ENCODE peak calls at places on chromosomes 11 and 22, in eight cellular contexts. One of them, this sample, is unnamed.

GRCh38 chr22:18056161-18056666 is 21.6 kb upstream of the PEX26 start:
- DNase-seq in foreskin fibroblast: peak
- DNase-seq in tibial nerve: no peak
- DNase-seq in fibroblast of the aortic adventitia: peak
- DNase-seq in CD8-positive, alpha-beta T cell: no peak
- DNase-seq in mesendoderm: no peak
- DNase-seq in AG09309: peak
- DNase-seq in pancreas: no peak
- DNase-seq in this sample: no peak

GRCh38 chr11:122137081-122137793 is 21.2 kb upstream of the BLID start:
- DNase-seq in mesendoderm: peak
- DNase-seq in foreskin fibroblast: peak
- DNase-seq in pancreas: no peak
- DNase-seq in tibial nerve: no peak
- DNase-seq in fibroblast of the aortic adventitia: peak
- DNase-seq in CD8-positive, alpha-beta T cell: no peak
- DNase-seq in AG09309: peak
- DNase-seq in this sample: no peak

GRCh38 chr11:1072116-1072820 is 2.4 kb upstream of the MUC2 start:
- DNase-seq in foreskin fibroblast: no peak
- DNase-seq in AG09309: no peak
- DNase-seq in mesendoderm: peak
- DNase-seq in tibial nerve: no peak
- DNase-seq in fibroblast of the aortic adventitia: peak
- DNase-seq in pancreas: no peak
- DNase-seq in CD8-positive, alpha-beta T cell: no peak
- DNase-seq in this sample: no peak

GRCh38 chr11:43278302-43278956 is 33.4 kb upstream of the API5 start:
- DNase-seq in pancreas: no peak
- DNase-seq in CD8-positive, alpha-beta T cell: no peak
- DNase-seq in fibroblast of the aortic adventitia: peak
- DNase-seq in foreskin fibroblast: peak
- DNase-seq in AG09309: no peak
- DNase-seq in tibial nerve: no peak
- DNase-seq in mesendoderm: peak
- DNase-seq in this sample: no peak

GRCh38 chr11:35845860-35846259 is 98.0 kb upstream of the LDLRAD3 start:
- DNase-seq in tibial nerve: no peak
- DNase-seq in foreskin fibroblast: peak
- DNase-seq in fibroblast of the aortic adventitia: no peak
- DNase-seq in mesendoderm: no peak
- DNase-seq in CD8-positive, alpha-beta T cell: no peak
- DNase-seq in AG09309: no peak
- DNase-seq in pancreas: no peak
- DNase-seq in this sample: no peak

GRCh38 chr11:78131956-78132355 is 7.5 kb downstream of the ALG8 start:
- DNase-seq in tibial nerve: no peak
- DNase-seq in fibroblast of the aortic adventitia: no peak
- DNase-seq in foreskin fibroblast: peak
- DNase-seq in mesendoderm: no peak
- DNase-seq in AG09309: no peak
- DNase-seq in CD8-positive, alpha-beta T cell: no peak
- DNase-seq in pancreas: no peak
- DNase-seq in this sample: no peak

GRCh38 chr22:37243402-37244113 is 511 bp downstream of the RAC2 start:
- DNase-seq in tibial nerve: no peak
- DNase-seq in pancreas: no peak
- DNase-seq in foreskin fibroblast: no peak
- DNase-seq in mesendoderm: no peak
- DNase-seq in AG09309: no peak
- DNase-seq in fibroblast of the aortic adventitia: no peak
- DNase-seq in CD8-positive, alpha-beta T cell: no peak
- DNase-seq in this sample: no peak

GRCh38 chr11:131064373-131064991 is 148.2 kb upstream of the SNX19 start:
- DNase-seq in pancreas: peak
- DNase-seq in CD8-positive, alpha-beta T cell: no peak
- DNase-seq in AG09309: peak
- DNase-seq in fibroblast of the aortic adventitia: peak
- DNase-seq in foreskin fibroblast: peak
- DNase-seq in tibial nerve: peak
- DNase-seq in mesendoderm: peak
- DNase-seq in this sample: peak

DNA sequence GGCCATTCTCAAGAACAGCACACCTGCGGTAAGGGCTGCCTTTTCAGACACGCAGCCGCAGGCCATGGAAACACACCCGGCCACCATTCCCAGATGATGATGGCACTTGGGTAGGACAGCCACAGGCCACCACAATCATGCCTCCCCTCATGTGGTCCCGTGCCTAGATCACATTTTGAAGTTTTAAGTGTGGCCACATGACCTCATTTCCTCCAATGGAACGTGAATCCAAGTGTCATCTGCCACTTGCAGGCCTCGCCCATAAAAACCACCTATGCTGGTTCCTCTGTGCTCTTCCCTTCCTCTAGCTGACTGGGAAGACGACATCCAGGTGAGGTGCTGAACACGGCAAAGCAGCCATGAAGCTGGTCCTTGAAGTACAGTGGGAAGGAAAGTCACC is 44.6 kb upstream of the SLC25A1 start:
- DNase-seq in mesendoderm: no peak
- DNase-seq in CD8-positive, alpha-beta T cell: no peak
- DNase-seq in pancreas: no peak
- DNase-seq in tibial nerve: no peak
- DNase-seq in fibroblast of the aortic adventitia: no peak
- DNase-seq in foreskin fibroblast: no peak
- DNase-seq in AG09309: no peak
- DNase-seq in this sample: no peak
- H3K4me3 ChIP-seq in mesendoderm: no peak
- H3K4me3 ChIP-seq in CD8-positive, alpha-beta T cell: no peak
- H3K4me3 ChIP-seq in pancreas: no peak
- H3K4me3 ChIP-seq in tibial nerve: no peak
- H3K4me3 ChIP-seq in fibroblast of the aortic adventitia: no peak
- H3K4me3 ChIP-seq in foreskin fibroblast: no peak
- H3K4me3 ChIP-seq in AG09309: no peak
- H3K4me3 ChIP-seq in this sample: no peak

GRCh38 chr11:27722117-27722844 is 22.0 kb upstream of the BDNF start:
- DNase-seq in fibroblast of the aortic adventitia: peak
- DNase-seq in CD8-positive, alpha-beta T cell: no peak
- DNase-seq in foreskin fibroblast: peak
- DNase-seq in tibial nerve: no peak
- DNase-seq in AG09309: no peak
- DNase-seq in pancreas: no peak
- DNase-seq in mesendoderm: peak
- DNase-seq in this sample: no peak
- H3K4me3 ChIP-seq in fibroblast of the aortic adventitia: peak
- H3K4me3 ChIP-seq in CD8-positive, alpha-beta T cell: no peak
- H3K4me3 ChIP-seq in foreskin fibroblast: peak
- H3K4me3 ChIP-seq in tibial nerve: peak
- H3K4me3 ChIP-seq in AG09309: peak
- H3K4me3 ChIP-seq in pancreas: peak
- H3K4me3 ChIP-seq in mesendoderm: peak
- H3K4me3 ChIP-seq in this sample: peak

GRCh38 chr11:44621784-44622183 is 56.3 kb downstream of the CD82 start:
- DNase-seq in tibial nerve: no peak
- DNase-seq in fibroblast of the aortic adventitia: no peak
- DNase-seq in AG09309: no peak
- DNase-seq in foreskin fibroblast: no peak
- DNase-seq in pancreas: no peak
- DNase-seq in mesendoderm: no peak
- DNase-seq in CD8-positive, alpha-beta T cell: peak
- DNase-seq in this sample: no peak

GRCh38 chr11:44619931-44620725 is 54.7 kb downstream of the CD82 start:
- DNase-seq in CD8-positive, alpha-beta T cell: peak
- DNase-seq in fibroblast of the aortic adventitia: no peak
- DNase-seq in pancreas: peak
- DNase-seq in AG09309: no peak
- DNase-seq in tibial nerve: no peak
- DNase-seq in mesendoderm: no peak
- DNase-seq in foreskin fibroblast: no peak
- DNase-seq in this sample: peak

GRCh38 chr11:44622190-44622650 is 56.8 kb downstream of the CD82 start:
- DNase-seq in CD8-positive, alpha-beta T cell: peak
- DNase-seq in pancreas: peak
- DNase-seq in tibial nerve: no peak
- DNase-seq in mesendoderm: no peak
- DNase-seq in fibroblast of the aortic adventitia: no peak
- DNase-seq in foreskin fibroblast: no peak
- DNase-seq in AG09309: no peak
- DNase-seq in this sample: peak

GRCh38 chr11:44622721-44623258 is 57.3 kb downstream of the CD82 start:
- DNase-seq in pancreas: no peak
- DNase-seq in fibroblast of the aortic adventitia: no peak
- DNase-seq in CD8-positive, alpha-beta T cell: peak
- DNase-seq in tibial nerve: peak
- DNase-seq in AG09309: no peak
- DNase-seq in foreskin fibroblast: no peak
- DNase-seq in mesendoderm: no peak
- DNase-seq in this sample: peak

GRCh38 chr11:44621140-44621681 is 55.7 kb downstream of the CD82 start:
- DNase-seq in mesendoderm: peak
- DNase-seq in fibroblast of the aortic adventitia: peak
- DNase-seq in AG09309: no peak
- DNase-seq in foreskin fibroblast: peak
- DNase-seq in tibial nerve: peak
- DNase-seq in CD8-positive, alpha-beta T cell: peak
- DNase-seq in pancreas: peak
- DNase-seq in this sample: peak
- H3K4me3 ChIP-seq in mesendoderm: no peak
- H3K4me3 ChIP-seq in fibroblast of the aortic adventitia: peak
- H3K4me3 ChIP-seq in AG09309: no peak
- H3K4me3 ChIP-seq in foreskin fibroblast: no peak
- H3K4me3 ChIP-seq in tibial nerve: no peak
- H3K4me3 ChIP-seq in CD8-positive, alpha-beta T cell: no peak
- H3K4me3 ChIP-seq in pancreas: no peak
- H3K4me3 ChIP-seq in this sample: peak

GRCh38 chr11:64165842-64166635 is at the start of gene MACROD1:
- DNase-seq in fibroblast of the aortic adventitia: peak
- DNase-seq in AG09309: peak
- DNase-seq in tibial nerve: peak
- DNase-seq in foreskin fibroblast: peak
- DNase-seq in pancreas: peak
- DNase-seq in CD8-positive, alpha-beta T cell: peak
- DNase-seq in mesendoderm: peak
- DNase-seq in this sample: peak

GRCh38 chr11:64165482-64165841 is 451 bp downstream of the MACROD1 start:
- DNase-seq in AG09309: no peak
- DNase-seq in CD8-positive, alpha-beta T cell: peak
- DNase-seq in fibroblast of the aortic adventitia: no peak
- DNase-seq in tibial nerve: no peak
- DNase-seq in pancreas: no peak
- DNase-seq in foreskin fibroblast: peak
- DNase-seq in mesendoderm: no peak
- DNase-seq in this sample: peak

GRCh38 chr11:64161037-64161436 is 4.9 kb downstream of the MACROD1 start:
- DNase-seq in fibroblast of the aortic adventitia: no peak
- DNase-seq in CD8-positive, alpha-beta T cell: no peak
- DNase-seq in AG09309: no peak
- DNase-seq in mesendoderm: no peak
- DNase-seq in tibial nerve: no peak
- DNase-seq in pancreas: no peak
- DNase-seq in foreskin fibroblast: no peak
- DNase-seq in this sample: no peak

GRCh38 chr11:64163951-64164350 is 2.0 kb downstream of the MACROD1 start:
- DNase-seq in mesendoderm: peak
- DNase-seq in fibroblast of the aortic adventitia: no peak
- DNase-seq in CD8-positive, alpha-beta T cell: no peak
- DNase-seq in AG09309: no peak
- DNase-seq in pancreas: no peak
- DNase-seq in tibial nerve: no peak
- DNase-seq in foreskin fibroblast: no peak
- DNase-seq in this sample: no peak

GRCh38 chr11:64164392-64165312 is 1.3 kb downstream of the MACROD1 start:
- DNase-seq in AG09309: no peak
- DNase-seq in mesendoderm: peak
- DNase-seq in pancreas: peak
- DNase-seq in CD8-positive, alpha-beta T cell: no peak
- DNase-seq in tibial nerve: no peak
- DNase-seq in fibroblast of the aortic adventitia: no peak
- DNase-seq in foreskin fibroblast: peak
- DNase-seq in this sample: peak
- H3K4me3 ChIP-seq in AG09309: peak
- H3K4me3 ChIP-seq in mesendoderm: no peak
- H3K4me3 ChIP-seq in pancreas: peak
- H3K4me3 ChIP-seq in CD8-positive, alpha-beta T cell: peak
- H3K4me3 ChIP-seq in tibial nerve: peak
- H3K4me3 ChIP-seq in fibroblast of the aortic adventitia: peak
- H3K4me3 ChIP-seq in foreskin fibroblast: peak
- H3K4me3 ChIP-seq in this sample: peak

GRCh38 chr11:90134420-90135003 is at the start of gene NAALAD2:
- DNase-seq in tibial nerve: peak
- DNase-seq in fibroblast of the aortic adventitia: peak
- DNase-seq in foreskin fibroblast: peak
- DNase-seq in CD8-positive, alpha-beta T cell: no peak
- DNase-seq in mesendoderm: peak
- DNase-seq in pancreas: peak
- DNase-seq in AG09309: no peak
- DNase-seq in this sample: peak

GRCh38 chr11:90133560-90134145 is 810 bp upstream of the NAALAD2 start:
- DNase-seq in tibial nerve: no peak
- DNase-seq in mesendoderm: peak
- DNase-seq in fibroblast of the aortic adventitia: no peak
- DNase-seq in foreskin fibroblast: no peak
- DNase-seq in pancreas: no peak
- DNase-seq in CD8-positive, alpha-beta T cell: no peak
- DNase-seq in AG09309: no peak
- DNase-seq in this sample: no peak

DNA sequence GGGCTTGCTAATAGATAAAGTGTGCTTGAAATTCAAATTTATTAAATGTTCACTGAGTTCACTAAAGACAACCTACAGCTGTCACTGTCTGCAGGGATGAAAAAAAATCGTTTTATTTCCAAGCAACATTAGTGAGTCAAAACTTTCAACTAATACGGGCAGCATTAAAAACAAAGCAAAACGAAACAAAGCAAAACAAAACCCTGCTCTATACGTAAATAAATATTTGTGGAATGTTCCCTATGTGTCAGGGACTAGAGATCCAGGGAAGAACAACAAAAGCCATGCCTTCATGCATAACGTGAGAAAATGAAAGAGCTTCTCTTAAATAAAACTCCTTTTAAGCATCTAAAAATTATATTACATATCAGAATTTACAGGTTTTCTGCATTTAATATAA is 553 bp downstream of the NAALAD2 start:
- DNase-seq in AG09309: no peak
- DNase-seq in CD8-positive, alpha-beta T cell: no peak
- DNase-seq in pancreas: no peak
- DNase-seq in foreskin fibroblast: no peak
- DNase-seq in mesendoderm: peak
- DNase-seq in tibial nerve: no peak
- DNase-seq in fibroblast of the aortic adventitia: no peak
- DNase-seq in this sample: no peak
- H3K4me3 ChIP-seq in AG09309: peak
- H3K4me3 ChIP-seq in CD8-positive, alpha-beta T cell: no peak
- H3K4me3 ChIP-seq in pancreas: peak
- H3K4me3 ChIP-seq in foreskin fibroblast: peak
- H3K4me3 ChIP-seq in mesendoderm: no peak
- H3K4me3 ChIP-seq in tibial nerve: peak
- H3K4me3 ChIP-seq in fibroblast of the aortic adventitia: peak
- H3K4me3 ChIP-seq in this sample: peak